ENCODE peak calls at places on chromosomes 16 and 17, in eight cellular contexts. One of them, this sample, is unnamed.

GRCh38 chr17:67218385-67218950 is 26.5 kb downstream of the HELZ start:
- DNase-seq in CD8-positive, alpha-beta T cell: no peak
- DNase-seq in kidney: no peak
- DNase-seq in activated naive CD8-positive, alpha-beta T cell treated with anti-CD3 and anti-CD28 coated beads, Interleukin-2, amount 50 U/mL, for 16 hours: no peak
- DNase-seq in NCI-H1105 treated with DMSO at 0.1 percent for 48 hours: no peak
- DNase-seq in GM12891: no peak
- DNase-seq in neural crest cell: no peak
- DNase-seq in ecto neural progenitor cell: no peak
- DNase-seq in this sample: peak; percentile 24

GRCh38 chr16:85369741-85370528 is 243.2 kb upstream of the GSE1 start:
- DNase-seq in CD8-positive, alpha-beta T cell: peak; percentile 67
- DNase-seq in kidney: peak; percentile 77
- DNase-seq in activated naive CD8-positive, alpha-beta T cell treated with anti-CD3 and anti-CD28 coated beads, Interleukin-2, amount 50 U/mL, for 16 hours: peak; percentile 9
- DNase-seq in NCI-H1105 treated with DMSO at 0.1 percent for 48 hours: no peak
- DNase-seq in GM12891: peak; percentile 82
- DNase-seq in neural crest cell: peak; percentile 76
- DNase-seq in ecto neural progenitor cell: peak; percentile 79
- DNase-seq in this sample: peak; percentile 45

GRCh38 chr16:84196101-84196500 is 5.1 kb downstream of the ADAD2 start:
- DNase-seq in CD8-positive, alpha-beta T cell: no peak
- DNase-seq in kidney: no peak
- DNase-seq in activated naive CD8-positive, alpha-beta T cell treated with anti-CD3 and anti-CD28 coated beads, Interleukin-2, amount 50 U/mL, for 16 hours: no peak
- DNase-seq in NCI-H1105 treated with DMSO at 0.1 percent for 48 hours: no peak
- DNase-seq in GM12891: no peak
- DNase-seq in neural crest cell: no peak
- DNase-seq in ecto neural progenitor cell: no peak
- DNase-seq in this sample: no peak

GRCh38 chr17:8954339-8954738 is 11.2 kb downstream of the PIK3R5 start:
- DNase-seq in CD8-positive, alpha-beta T cell: peak; percentile 84
- DNase-seq in kidney: no peak
- DNase-seq in activated naive CD8-positive, alpha-beta T cell treated with anti-CD3 and anti-CD28 coated beads, Interleukin-2, amount 50 U/mL, for 16 hours: no peak
- DNase-seq in NCI-H1105 treated with DMSO at 0.1 percent for 48 hours: no peak
- DNase-seq in GM12891: no peak
- DNase-seq in neural crest cell: no peak
- DNase-seq in ecto neural progenitor cell: no peak
- DNase-seq in this sample: no peak

GRCh38 chr16:89201467-89202377 is 1.4 kb upstream of the SLC22A31 start:
- DNase-seq in CD8-positive, alpha-beta T cell: peak; percentile 77
- DNase-seq in kidney: peak; percentile 95
- DNase-seq in activated naive CD8-positive, alpha-beta T cell treated with anti-CD3 and anti-CD28 coated beads, Interleukin-2, amount 50 U/mL, for 16 hours: peak; percentile 51
- DNase-seq in NCI-H1105 treated with DMSO at 0.1 percent for 48 hours: peak; percentile 41
- DNase-seq in GM12891: peak; percentile 85
- DNase-seq in neural crest cell: peak; percentile 82
- DNase-seq in ecto neural progenitor cell: peak; percentile 96
- DNase-seq in this sample: no peak

GRCh38 chr16:72829846-72830620 is 217.9 kb downstream of the ZFHX3 start:
- DNase-seq in CD8-positive, alpha-beta T cell: no peak
- DNase-seq in kidney: no peak
- DNase-seq in activated naive CD8-positive, alpha-beta T cell treated with anti-CD3 and anti-CD28 coated beads, Interleukin-2, amount 50 U/mL, for 16 hours: no peak
- DNase-seq in NCI-H1105 treated with DMSO at 0.1 percent for 48 hours: no peak
- DNase-seq in GM12891: no peak
- DNase-seq in neural crest cell: no peak
- DNase-seq in ecto neural progenitor cell: no peak
- DNase-seq in this sample: peak; percentile 4

GRCh38 chr17:16464001-16464640 is 27.9 kb downstream of the LRRC75A start:
- DNase-seq in CD8-positive, alpha-beta T cell: no peak
- DNase-seq in kidney: no peak
- DNase-seq in activated naive CD8-positive, alpha-beta T cell treated with anti-CD3 and anti-CD28 coated beads, Interleukin-2, amount 50 U/mL, for 16 hours: no peak
- DNase-seq in NCI-H1105 treated with DMSO at 0.1 percent for 48 hours: no peak
- DNase-seq in GM12891: no peak
- DNase-seq in neural crest cell: no peak
- DNase-seq in ecto neural progenitor cell: no peak
- DNase-seq in this sample: no peak

GRCh38 chr17:49577978-49578893 is 2.6 kb downstream of the NXPH3 start:
- DNase-seq in CD8-positive, alpha-beta T cell: no peak
- DNase-seq in kidney: no peak
- DNase-seq in activated naive CD8-positive, alpha-beta T cell treated with anti-CD3 and anti-CD28 coated beads, Interleukin-2, amount 50 U/mL, for 16 hours: no peak
- DNase-seq in NCI-H1105 treated with DMSO at 0.1 percent for 48 hours: no peak
- DNase-seq in GM12891: no peak
- DNase-seq in neural crest cell: no peak
- DNase-seq in ecto neural progenitor cell: no peak
- DNase-seq in this sample: no peak

GRCh38 chr16:22614271-22614947 is 103.7 kb downstream of the NPIPB5 start:
- DNase-seq in CD8-positive, alpha-beta T cell: no peak
- DNase-seq in kidney: no peak
- DNase-seq in activated naive CD8-positive, alpha-beta T cell treated with anti-CD3 and anti-CD28 coated beads, Interleukin-2, amount 50 U/mL, for 16 hours: no peak
- DNase-seq in NCI-H1105 treated with DMSO at 0.1 percent for 48 hours: no peak
- DNase-seq in GM12891: no peak
- DNase-seq in neural crest cell: no peak
- DNase-seq in ecto neural progenitor cell: no peak
- DNase-seq in this sample: peak; percentile 83

GRCh38 chr16:85310868-85311585 is 198.8 kb upstream of the CIBAR2 start:
- DNase-seq in CD8-positive, alpha-beta T cell: peak; percentile 74
- DNase-seq in kidney: no peak
- DNase-seq in activated naive CD8-positive, alpha-beta T cell treated with anti-CD3 and anti-CD28 coated beads, Interleukin-2, amount 50 U/mL, for 16 hours: no peak
- DNase-seq in NCI-H1105 treated with DMSO at 0.1 percent for 48 hours: no peak
- DNase-seq in GM12891: no peak
- DNase-seq in neural crest cell: no peak
- DNase-seq in ecto neural progenitor cell: no peak
- DNase-seq in this sample: no peak

GRCh38 chr16:89596061-89596689 is 17.3 kb upstream of the DPEP1 start:
- DNase-seq in CD8-positive, alpha-beta T cell: no peak
- DNase-seq in kidney: no peak
- DNase-seq in activated naive CD8-positive, alpha-beta T cell treated with anti-CD3 and anti-CD28 coated beads, Interleukin-2, amount 50 U/mL, for 16 hours: no peak
- DNase-seq in NCI-H1105 treated with DMSO at 0.1 percent for 48 hours: no peak
- DNase-seq in GM12891: no peak
- DNase-seq in neural crest cell: no peak
- DNase-seq in ecto neural progenitor cell: no peak
- DNase-seq in this sample: no peak

GRCh38 chr17:42067371-42068180 is 17.2 kb upstream of the C17orf113 start:
- DNase-seq in CD8-positive, alpha-beta T cell: peak; percentile 80
- DNase-seq in kidney: peak; percentile 86
- DNase-seq in activated naive CD8-positive, alpha-beta T cell treated with anti-CD3 and anti-CD28 coated beads, Interleukin-2, amount 50 U/mL, for 16 hours: peak; percentile 52
- DNase-seq in NCI-H1105 treated with DMSO at 0.1 percent for 48 hours: peak; percentile 19
- DNase-seq in GM12891: no peak
- DNase-seq in neural crest cell: peak; percentile 77
- DNase-seq in ecto neural progenitor cell: peak; percentile 88
- DNase-seq in this sample: peak; percentile 39

GRCh38 chr16:46658925-46659324 is 30.1 kb downstream of the VPS35 start:
- DNase-seq in CD8-positive, alpha-beta T cell: no peak
- DNase-seq in kidney: no peak
- DNase-seq in activated naive CD8-positive, alpha-beta T cell treated with anti-CD3 and anti-CD28 coated beads, Interleukin-2, amount 50 U/mL, for 16 hours: no peak
- DNase-seq in NCI-H1105 treated with DMSO at 0.1 percent for 48 hours: no peak
- DNase-seq in GM12891: peak; percentile 38
- DNase-seq in neural crest cell: no peak
- DNase-seq in ecto neural progenitor cell: no peak
- DNase-seq in this sample: no peak

GRCh38 chr17:74213897-74214386 is 571 bp downstream of the TTYH2 start:
- DNase-seq in CD8-positive, alpha-beta T cell: peak; percentile 49
- DNase-seq in kidney: no peak
- DNase-seq in activated naive CD8-positive, alpha-beta T cell treated with anti-CD3 and anti-CD28 coated beads, Interleukin-2, amount 50 U/mL, for 16 hours: no peak
- DNase-seq in NCI-H1105 treated with DMSO at 0.1 percent for 48 hours: no peak
- DNase-seq in GM12891: no peak
- DNase-seq in neural crest cell: no peak
- DNase-seq in ecto neural progenitor cell: peak; percentile 75
- DNase-seq in this sample: no peak

GRCh38 chr17:1967092-1967662 is 58.0 kb downstream of the RTN4RL1 start:
- DNase-seq in CD8-positive, alpha-beta T cell: no peak
- DNase-seq in kidney: peak; percentile 48
- DNase-seq in activated naive CD8-positive, alpha-beta T cell treated with anti-CD3 and anti-CD28 coated beads, Interleukin-2, amount 50 U/mL, for 16 hours: no peak
- DNase-seq in NCI-H1105 treated with DMSO at 0.1 percent for 48 hours: peak; percentile 54
- DNase-seq in GM12891: no peak
- DNase-seq in neural crest cell: no peak
- DNase-seq in ecto neural progenitor cell: no peak
- DNase-seq in this sample: no peak

GRCh38 chr16:63361032-63361624 is 1324.9 kb upstream of the CDH8 start:
- DNase-seq in CD8-positive, alpha-beta T cell: no peak
- DNase-seq in kidney: no peak
- DNase-seq in activated naive CD8-positive, alpha-beta T cell treated with anti-CD3 and anti-CD28 coated beads, Interleukin-2, amount 50 U/mL, for 16 hours: no peak
- DNase-seq in NCI-H1105 treated with DMSO at 0.1 percent for 48 hours: peak; percentile 52
- DNase-seq in GM12891: no peak
- DNase-seq in neural crest cell: peak; percentile 3
- DNase-seq in ecto neural progenitor cell: no peak
- DNase-seq in this sample: peak; percentile 33

GRCh38 chr16:3937066-3937875 is 56.8 kb upstream of the CREBBP start:
- DNase-seq in CD8-positive, alpha-beta T cell: no peak
- DNase-seq in kidney: no peak
- DNase-seq in activated naive CD8-positive, alpha-beta T cell treated with anti-CD3 and anti-CD28 coated beads, Interleukin-2, amount 50 U/mL, for 16 hours: no peak
- DNase-seq in NCI-H1105 treated with DMSO at 0.1 percent for 48 hours: no peak
- DNase-seq in GM12891: no peak
- DNase-seq in neural crest cell: no peak
- DNase-seq in ecto neural progenitor cell: no peak
- DNase-seq in this sample: no peak

GRCh38 chr17:8479431-8479947 is 43.8 kb downstream of the NDEL1 start:
- DNase-seq in CD8-positive, alpha-beta T cell: peak; percentile 31
- DNase-seq in kidney: no peak
- DNase-seq in activated naive CD8-positive, alpha-beta T cell treated with anti-CD3 and anti-CD28 coated beads, Interleukin-2, amount 50 U/mL, for 16 hours: no peak
- DNase-seq in NCI-H1105 treated with DMSO at 0.1 percent for 48 hours: no peak
- DNase-seq in GM12891: no peak
- DNase-seq in neural crest cell: no peak
- DNase-seq in ecto neural progenitor cell: no peak
- DNase-seq in this sample: no peak

GRCh38 chr17:12743046-12743445 is 46.3 kb upstream of the ARHGAP44 start:
- DNase-seq in CD8-positive, alpha-beta T cell: no peak
- DNase-seq in kidney: no peak
- DNase-seq in activated naive CD8-positive, alpha-beta T cell treated with anti-CD3 and anti-CD28 coated beads, Interleukin-2, amount 50 U/mL, for 16 hours: no peak
- DNase-seq in NCI-H1105 treated with DMSO at 0.1 percent for 48 hours: no peak
- DNase-seq in GM12891: no peak
- DNase-seq in neural crest cell: no peak
- DNase-seq in ecto neural progenitor cell: no peak
- DNase-seq in this sample: no peak

GRCh38 chr16:73125860-73126259 is 77.9 kb upstream of the ZFHX3 start:
- DNase-seq in CD8-positive, alpha-beta T cell: no peak
- DNase-seq in kidney: no peak
- DNase-seq in activated naive CD8-positive, alpha-beta T cell treated with anti-CD3 and anti-CD28 coated beads, Interleukin-2, amount 50 U/mL, for 16 hours: no peak
- DNase-seq in NCI-H1105 treated with DMSO at 0.1 percent for 48 hours: no peak
- DNase-seq in GM12891: no peak
- DNase-seq in neural crest cell: no peak
- DNase-seq in ecto neural progenitor cell: no peak
- DNase-seq in this sample: peak; percentile 74

GRCh38 chr17:75428775-75429469 is 23.4 kb upstream of the GRB2 start:
- DNase-seq in CD8-positive, alpha-beta T cell: no peak
- DNase-seq in kidney: no peak
- DNase-seq in activated naive CD8-positive, alpha-beta T cell treated with anti-CD3 and anti-CD28 coated beads, Interleukin-2, amount 50 U/mL, for 16 hours: no peak
- DNase-seq in NCI-H1105 treated with DMSO at 0.1 percent for 48 hours: no peak
- DNase-seq in GM12891: no peak
- DNase-seq in neural crest cell: no peak
- DNase-seq in ecto neural progenitor cell: no peak
- DNase-seq in this sample: peak; percentile 75

GRCh38 chr16:87855852-87856715 is 13.2 kb downstream of the SLC7A5 start:
- DNase-seq in CD8-positive, alpha-beta T cell: peak; percentile 65
- DNase-seq in kidney: peak; percentile 90
- DNase-seq in activated naive CD8-positive, alpha-beta T cell treated with anti-CD3 and anti-CD28 coated beads, Interleukin-2, amount 50 U/mL, for 16 hours: no peak
- DNase-seq in NCI-H1105 treated with DMSO at 0.1 percent for 48 hours: no peak
- DNase-seq in GM12891: no peak
- DNase-seq in neural crest cell: no peak
- DNase-seq in ecto neural progenitor cell: no peak
- DNase-seq in this sample: peak; percentile 20

GRCh38 chr17:46085522-46085921 is 86.5 kb downstream of the STH start:
- DNase-seq in CD8-positive, alpha-beta T cell: no peak
- DNase-seq in kidney: no peak
- DNase-seq in activated naive CD8-positive, alpha-beta T cell treated with anti-CD3 and anti-CD28 coated beads, Interleukin-2, amount 50 U/mL, for 16 hours: no peak
- DNase-seq in NCI-H1105 treated with DMSO at 0.1 percent for 48 hours: no peak
- DNase-seq in GM12891: no peak
- DNase-seq in neural crest cell: no peak
- DNase-seq in ecto neural progenitor cell: no peak
- DNase-seq in this sample: no peak

GRCh38 chr16:90077757-90078593 is 844 bp upstream of the PRDM7 start:
- DNase-seq in CD8-positive, alpha-beta T cell: no peak
- DNase-seq in kidney: peak; percentile 79
- DNase-seq in activated naive CD8-positive, alpha-beta T cell treated with anti-CD3 and anti-CD28 coated beads, Interleukin-2, amount 50 U/mL, for 16 hours: no peak
- DNase-seq in NCI-H1105 treated with DMSO at 0.1 percent for 48 hours: peak; percentile 11
- DNase-seq in GM12891: peak; percentile 29
- DNase-seq in neural crest cell: no peak
- DNase-seq in ecto neural progenitor cell: no peak
- DNase-seq in this sample: peak; percentile 30

GRCh38 chr16:1105888-1106620 is 10.0 kb upstream of the C1QTNF8 start:
- DNase-seq in CD8-positive, alpha-beta T cell: peak; percentile 57
- DNase-seq in kidney: peak; percentile 91
- DNase-seq in activated naive CD8-positive, alpha-beta T cell treated with anti-CD3 and anti-CD28 coated beads, Interleukin-2, amount 50 U/mL, for 16 hours: no peak
- DNase-seq in NCI-H1105 treated with DMSO at 0.1 percent for 48 hours: peak; percentile 12
- DNase-seq in GM12891: peak; percentile 85
- DNase-seq in neural crest cell: peak; percentile 76
- DNase-seq in ecto neural progenitor cell: peak; percentile 88
- DNase-seq in this sample: peak; percentile 60

GRCh38 chr17:57603978-57604377 is 141.1 kb downstream of the CCDC182 start:
- DNase-seq in CD8-positive, alpha-beta T cell: peak; percentile 81
- DNase-seq in kidney: no peak
- DNase-seq in activated naive CD8-positive, alpha-beta T cell treated with anti-CD3 and anti-CD28 coated beads, Interleukin-2, amount 50 U/mL, for 16 hours: peak; percentile 44
- DNase-seq in NCI-H1105 treated with DMSO at 0.1 percent for 48 hours: no peak
- DNase-seq in GM12891: no peak
- DNase-seq in neural crest cell: no peak
- DNase-seq in ecto neural progenitor cell: no peak
- DNase-seq in this sample: no peak

GRCh38 chr16:72926671-72927070 is 121.3 kb downstream of the ZFHX3 start:
- DNase-seq in CD8-positive, alpha-beta T cell: no peak
- DNase-seq in kidney: no peak
- DNase-seq in activated naive CD8-positive, alpha-beta T cell treated with anti-CD3 and anti-CD28 coated beads, Interleukin-2, amount 50 U/mL, for 16 hours: no peak
- DNase-seq in NCI-H1105 treated with DMSO at 0.1 percent for 48 hours: no peak
- DNase-seq in GM12891: no peak
- DNase-seq in neural crest cell: no peak
- DNase-seq in ecto neural progenitor cell: no peak
- DNase-seq in this sample: no peak